ENCODE peak calls at places on chromosomes 13 and 19, in five cellular contexts. D, J, F, B and Y are unnamed samples.

GRCh38 chr19:11384778-11385129 is 640 bp upstream of the EPOR start:
- DNase-seq in D (no peak), J (no peak), F (no peak), B (no peak), Y (no peak)

GRCh38 chr13:93690139-93690538 is 463.5 kb downstream of the GPC6 start:
- DNase-seq in D (peak), J (no peak), F (no peak), B (peak), Y (no peak)

GRCh38 chr19:19661141-19661674 is 2.3 kb downstream of the ATP13A1 start:
- DNase-seq in D (no peak), J (no peak), F (no peak), B (no peak), Y (no peak)

GRCh38 chr19:58538257-58539168 is 5.4 kb upstream of the TRIM28 start:
- DNase-seq in D (peak), J (peak), F (no peak), B (no peak), Y (no peak)

GRCh38 chr19:1237027-1237659 is 662 bp downstream of the CBARP start:
- DNase-seq in D (no peak), J (no peak), F (peak), B (no peak), Y (peak)

GRCh38 chr13:106529415-106530208 is 5.8 kb downstream of the EFNB2 start:
- DNase-seq in D (no peak), J (no peak), F (no peak), B (no peak), Y (no peak)

GRCh38 chr19:2168619-2169424 is 5.1 kb downstream of the DOT1L start:
- DNase-seq in D (peak), J (peak), F (no peak), B (peak), Y (no peak)

GRCh38 chr19:45069056-45069455 is 7.2 kb downstream of the ZNF296 start:
- DNase-seq in D (peak), J (no peak), F (peak), B (peak), Y (no peak)

GRCh38 chr13:49062297-49062896 is 86.7 kb downstream of the FNDC3A start:
- DNase-seq in D (no peak), J (no peak), F (no peak), B (peak), Y (no peak)

GRCh38 chr13:31699650-31700049 is 39.7 kb upstream of the RXFP2 start:
- DNase-seq in D (no peak), J (no peak), F (no peak), B (peak), Y (no peak)

GRCh38 chr19:48308695-48309586 is 16.4 kb upstream of the EMP3 start:
- DNase-seq in D (no peak), J (no peak), F (no peak), B (no peak), Y (no peak)

GRCh38 chr19:50252111-50252886 is 48.9 kb downstream of the MYH14 start:
- DNase-seq in D (peak), J (peak), F (no peak), B (peak), Y (no peak)

GRCh38 chr13:23609414-23610186 is 39.4 kb downstream of the TNFRSF19 start:
- DNase-seq in D (peak), J (no peak), F (no peak), B (peak), Y (peak)

GRCh38 chr13:24128962-24129361 is 31.6 kb upstream of the SPATA13 start:
- DNase-seq in D (no peak), J (no peak), F (no peak), B (no peak), Y (no peak)

GRCh38 chr19:17488593-17489391 is 18.5 kb downstream of the SLC27A1 start:
- DNase-seq in D (peak), J (peak), F (no peak), B (peak), Y (no peak)

GRCh38 chr13:94248454-94249233 is 230.8 kb downstream of the DCT start:
- DNase-seq in D (no peak), J (no peak), F (no peak), B (no peak), Y (no peak)

GRCh38 chr19:40609561-40610395 is 8.6 kb downstream of the LTBP4 start:
- DNase-seq in D (peak), J (peak), F (peak), B (peak), Y (peak)

GRCh38 chr13:39952244-39953233 is 297.1 kb downstream of the COG6 start:
- DNase-seq in D (no peak), J (no peak), F (peak), B (peak), Y (peak)

GRCh38 chr19:3664879-3665642 is 35.2 kb downstream of the PIP5K1C start:
- DNase-seq in D (no peak), J (no peak), F (no peak), B (no peak), Y (no peak)